ENCODE peak calls at places on chromosomes 13 and 19, in four cellular contexts. One of them, this sample, is unnamed.

GRCh38 chr19:35309481-35310279 is 17.7 kb downstream of the MAG start:
- DNase-seq in GM23248: no peak
- DNase-seq in neural progenitor cell: no peak
- DNase-seq in HCT116: no peak
- DNase-seq in this sample: peak; percentile 10

GRCh38 chr13:112114391-112114790 is 47.4 kb downstream of the SOX1 start:
- DNase-seq in GM23248: no peak
- DNase-seq in HCT116: no peak
- DNase-seq in neural progenitor cell: no peak
- DNase-seq in this sample: no peak

GRCh38 chr19:7515471-7516226 is at the start of gene ZNF358:
- DNase-seq in GM23248: peak; percentile 85
- DNase-seq in neural progenitor cell: peak; percentile 96
- DNase-seq in HCT116: no peak
- DNase-seq in this sample: peak; percentile 67

GRCh38 chr19:40594657-40595077 is 6.5 kb upstream of the LTBP4 start:
- DNase-seq in HCT116: no peak
- DNase-seq in GM23248: peak; percentile 88
- DNase-seq in neural progenitor cell: no peak
- DNase-seq in this sample: peak; percentile 75

GRCh38 chr19:46639356-46640061 is 3.5 kb upstream of the GNG8 start:
- DNase-seq in GM23248: peak; percentile 81
- DNase-seq in neural progenitor cell: peak; percentile 86
- DNase-seq in HCT116: no peak
- DNase-seq in this sample: peak; percentile 65

GRCh38 chr19:45305007-45305406 is 17.7 kb downstream of the CKM start:
- DNase-seq in neural progenitor cell: no peak
- DNase-seq in HCT116: no peak
- DNase-seq in GM23248: no peak
- DNase-seq in this sample: no peak

GRCh38 chr13:84980571-84980970 is 818.6 kb downstream of the SLITRK6 start:
- DNase-seq in HCT116: no peak
- DNase-seq in GM23248: no peak
- DNase-seq in neural progenitor cell: no peak
- DNase-seq in this sample: no peak

GRCh38 chr19:2702170-2703076 is at the start of gene GNG7:
- DNase-seq in neural progenitor cell: peak; percentile 97
- DNase-seq in GM23248: peak; percentile 77
- DNase-seq in HCT116: peak; percentile 68
- DNase-seq in this sample: peak; percentile 79

GRCh38 chr19:850221-850978 is 1.7 kb upstream of the ELANE start:
- DNase-seq in HCT116: no peak
- DNase-seq in GM23248: peak; percentile 91
- DNase-seq in neural progenitor cell: peak; percentile 51
- DNase-seq in this sample: peak; percentile 59

GRCh38 chr13:66974174-66974573 is 256.0 kb downstream of the PCDH9 start:
- DNase-seq in neural progenitor cell: peak; percentile 3
- DNase-seq in GM23248: no peak
- DNase-seq in HCT116: no peak
- DNase-seq in this sample: no peak

GRCh38 chr13:43364210-43365041 is 341.0 kb downstream of the DNAJC15 start:
- DNase-seq in GM23248: peak; percentile 81
- DNase-seq in HCT116: no peak
- DNase-seq in neural progenitor cell: peak; percentile 28
- DNase-seq in this sample: peak; percentile 90

GRCh38 chr19:10918359-10918758 is 10.1 kb downstream of the YIPF2 start:
- DNase-seq in GM23248: no peak
- DNase-seq in HCT116: no peak
- DNase-seq in neural progenitor cell: no peak
- DNase-seq in this sample: no peak

GRCh38 chr19:48329167-48329891 is 4.0 kb downstream of the EMP3 start:
- DNase-seq in neural progenitor cell: no peak
- DNase-seq in GM23248: peak; percentile 84
- DNase-seq in HCT116: no peak
- DNase-seq in this sample: peak; percentile 47

GRCh38 chr13:75704942-75705320 is 68.8 kb downstream of the LMO7 start:
- DNase-seq in HCT116: peak; percentile 84
- DNase-seq in GM23248: no peak
- DNase-seq in neural progenitor cell: no peak
- DNase-seq in this sample: no peak

GRCh38 chr13:113981201-113981605 is 7.3 kb upstream of the C13orf46 start:
- DNase-seq in HCT116: peak; percentile 78
- DNase-seq in GM23248: peak; percentile 21
- DNase-seq in neural progenitor cell: no peak
- DNase-seq in this sample: no peak

GRCh38 chr19:19224852-19225494 is 13.2 kb downstream of the NCAN start:
- DNase-seq in HCT116: peak; percentile 85
- DNase-seq in GM23248: peak; percentile 74
- DNase-seq in neural progenitor cell: peak; percentile 91
- DNase-seq in this sample: no peak

GRCh38 chr19:54339646-54340358 is 840 bp upstream of the LILRA4 start:
- DNase-seq in GM23248: no peak
- DNase-seq in neural progenitor cell: no peak
- DNase-seq in HCT116: no peak
- DNase-seq in this sample: no peak

DNA sequence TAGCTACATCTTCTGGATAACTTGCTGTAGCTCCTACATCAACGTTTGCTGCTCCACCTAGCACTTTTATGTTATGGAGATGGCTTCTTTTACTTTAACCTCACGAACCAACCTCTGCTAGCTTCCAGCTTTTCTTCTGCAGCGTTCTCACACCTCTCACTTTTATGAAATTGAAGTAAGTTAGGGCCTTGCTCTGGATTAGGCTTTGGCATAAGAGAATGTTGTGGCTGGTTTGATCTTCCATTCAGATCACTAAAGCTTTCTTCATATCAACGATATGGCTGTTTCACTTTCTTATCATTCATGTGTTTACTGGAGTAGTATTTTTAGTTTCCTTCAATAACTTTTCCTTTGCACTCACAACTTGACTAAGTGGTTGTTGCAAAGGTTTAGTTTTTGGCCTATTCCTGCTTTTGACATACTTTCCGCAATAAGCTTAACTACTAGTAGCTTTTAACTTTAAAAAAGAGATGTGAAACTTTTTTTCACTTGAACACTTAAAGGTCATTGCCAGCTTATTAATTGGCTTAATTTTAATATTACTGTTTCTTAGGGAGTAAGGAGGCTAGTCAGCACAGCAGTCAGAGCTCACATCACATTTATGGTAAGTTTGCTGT is 60.0 kb upstream of the SPRY2 start:
- DNase-seq in HCT116: no peak
- DNase-seq in neural progenitor cell: no peak
- DNase-seq in GM23248: no peak
- DNase-seq in this sample: no peak
- H3K9me3 ChIP-seq in HCT116: no peaks in the 10 kb centered on the region
- H3K9me3 ChIP-seq in neural progenitor cell: no peaks in the 10 kb centered on the region
- H3K9me3 ChIP-seq in GM23248: no peaks in the 10 kb centered on the region
- H3K9me3 ChIP-seq in this sample: no peaks in the 10 kb centered on the region

DNA sequence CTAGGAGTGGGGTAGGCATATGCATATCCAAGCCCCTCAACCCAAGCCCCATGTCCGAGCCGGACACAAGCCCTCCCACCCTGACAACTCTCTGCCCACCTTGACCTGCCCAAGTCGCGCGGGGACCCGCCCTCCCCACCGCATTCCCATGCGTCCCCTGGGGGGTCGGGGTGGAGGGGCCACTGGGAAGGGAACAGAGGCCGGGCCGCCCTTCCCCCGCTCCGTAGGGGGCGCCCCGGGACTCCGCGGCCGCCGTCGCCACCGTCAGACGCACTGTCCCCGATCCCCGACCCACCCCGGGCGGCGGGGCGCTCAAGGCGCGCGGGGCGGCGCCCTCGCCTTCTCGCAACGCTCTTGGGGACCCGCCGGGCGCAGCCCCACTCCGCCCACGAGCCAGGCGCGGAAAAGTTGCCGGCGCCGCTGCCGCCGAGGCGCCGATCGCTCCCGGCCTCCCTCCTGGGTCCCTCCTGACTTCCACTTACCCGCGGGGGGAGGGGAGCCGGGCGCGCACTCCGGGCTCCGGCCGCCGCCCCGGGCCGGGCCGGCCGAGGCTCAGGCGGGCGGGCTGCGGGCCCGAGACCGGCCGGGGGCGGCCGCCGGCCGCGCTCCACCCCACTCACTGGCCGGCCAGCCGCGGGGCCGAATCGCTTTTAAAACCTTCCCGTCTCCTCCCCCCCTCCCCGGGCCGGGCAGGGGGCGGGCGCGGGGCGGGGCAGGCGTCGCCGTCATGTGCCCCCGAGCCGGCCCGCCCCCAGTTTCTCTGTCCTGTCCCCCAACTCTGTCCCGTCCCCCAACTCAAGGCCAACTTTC is 34.4 kb upstream of the NANOS3 start:
- DNase-seq in GM23248: peak; percentile 86
- DNase-seq in neural progenitor cell: peak; percentile 63
- DNase-seq in HCT116: no peak
- DNase-seq in this sample: peak; percentile 66
- H3K79me2 ChIP-seq in GM23248: peaks cover 56% of the 10 kb centered on the region
- H3K79me2 ChIP-seq in neural progenitor cell: no peaks in the 10 kb centered on the region
- H3K79me2 ChIP-seq in HCT116: peaks cover 55% of the 10 kb centered on the region
- H3K79me2 ChIP-seq in this sample: peaks cover 52% of the 10 kb centered on the region

DNA sequence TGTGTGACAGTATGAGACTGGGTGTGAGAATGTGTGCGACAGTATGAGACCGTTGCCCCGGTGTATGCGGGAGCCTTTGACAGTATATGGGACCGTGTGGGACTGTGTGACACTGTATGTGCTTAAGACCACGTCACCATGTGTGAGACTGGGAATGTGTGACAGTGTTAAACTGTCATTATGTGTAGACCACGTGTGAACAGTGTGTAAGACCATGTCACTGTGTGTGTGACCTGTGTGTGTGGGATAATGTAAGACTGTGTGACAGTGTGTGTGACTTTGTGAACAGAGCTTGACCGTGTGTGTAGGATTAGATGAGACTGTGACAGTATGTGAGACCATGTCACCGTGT is 549 bp downstream of the ZNF583 start:
- DNase-seq in GM23248: peak; percentile 23
- DNase-seq in HCT116: no peak
- DNase-seq in neural progenitor cell: no peak
- DNase-seq in this sample: no peak
- H3K9me3 ChIP-seq in GM23248: no peaks in the 10 kb centered on the region
- H3K9me3 ChIP-seq in HCT116: peaks cover 12% of the 10 kb centered on the region
- H3K9me3 ChIP-seq in neural progenitor cell: no peaks in the 10 kb centered on the region
- H3K9me3 ChIP-seq in this sample: peaks cover 2% of the 10 kb centered on the region

GRCh38 chr13:77002590-77003190 is 10.8 kb downstream of the CLN5 start:
- DNase-seq in GM23248: peak; percentile 66
- DNase-seq in HCT116: peak; percentile 12
- DNase-seq in neural progenitor cell: peak; percentile 40
- DNase-seq in this sample: peak; percentile 24

GRCh38 chr13:77001540-77001939 is 9.7 kb downstream of the CLN5 start:
- DNase-seq in HCT116: no peak
- DNase-seq in GM23248: no peak
- DNase-seq in neural progenitor cell: no peak
- DNase-seq in this sample: no peak

GRCh38 chr13:77001963-77002587 is 10.2 kb downstream of the CLN5 start:
- DNase-seq in GM23248: no peak
- DNase-seq in neural progenitor cell: no peak
- DNase-seq in HCT116: no peak
- DNase-seq in this sample: no peak

DNA sequence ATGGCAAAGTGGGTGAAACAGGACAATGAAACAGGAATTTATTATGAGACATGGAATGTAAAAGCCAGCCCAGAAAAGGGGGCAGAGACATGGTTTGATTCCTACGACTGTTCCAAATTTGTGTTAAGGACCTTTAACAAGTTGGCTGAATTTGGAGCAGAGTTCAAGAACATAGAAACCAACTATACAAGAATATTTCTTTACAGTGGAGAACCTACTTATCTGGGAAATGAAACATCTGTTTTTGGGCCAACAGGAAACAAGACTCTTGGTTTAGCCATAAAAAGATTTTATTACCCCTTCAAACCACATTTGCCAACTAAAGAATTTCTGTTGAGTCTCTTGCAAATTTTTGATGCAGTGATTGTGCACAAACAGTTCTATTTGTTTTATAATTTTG is 8.6 kb downstream of the CLN5 start:
- DNase-seq in neural progenitor cell: no peak
- DNase-seq in GM23248: peak; percentile 25
- DNase-seq in HCT116: no peak
- DNase-seq in this sample: peak; percentile 51
- H3K79me2 ChIP-seq in neural progenitor cell: peaks cover 5% of the 10 kb centered on the region
- H3K79me2 ChIP-seq in GM23248: peaks cover 56% of the 10 kb centered on the region
- H3K79me2 ChIP-seq in HCT116: peaks cover 14% of the 10 kb centered on the region
- H3K79me2 ChIP-seq in this sample: no peaks in the 10 kb centered on the region

GRCh38 chr19:33609353-33609752 is 12.4 kb upstream of the CHST8 start:
- DNase-seq in HCT116: no peak
- DNase-seq in neural progenitor cell: no peak
- DNase-seq in GM23248: no peak
- DNase-seq in this sample: no peak

GRCh38 chr19:33603377-33603776 is 18.4 kb upstream of the CHST8 start:
- DNase-seq in neural progenitor cell: no peak
- DNase-seq in GM23248: no peak
- DNase-seq in HCT116: no peak
- DNase-seq in this sample: no peak

GRCh38 chr19:33601583-33601982 is 20.2 kb upstream of the CHST8 start:
- DNase-seq in HCT116: no peak
- DNase-seq in GM23248: no peak
- DNase-seq in neural progenitor cell: no peak
- DNase-seq in this sample: no peak

GRCh38 chr19:33606556-33606955 is 15.2 kb upstream of the CHST8 start:
- DNase-seq in HCT116: no peak
- DNase-seq in neural progenitor cell: no peak
- DNase-seq in GM23248: no peak
- DNase-seq in this sample: no peak

GRCh38 chr19:33604651-33605050 is 17.1 kb upstream of the CHST8 start:
- DNase-seq in HCT116: no peak
- DNase-seq in neural progenitor cell: no peak
- DNase-seq in GM23248: no peak
- DNase-seq in this sample: no peak
- H3K9me3 ChIP-seq in HCT116: peaks cover 18% of the 10 kb centered on the region
- H3K9me3 ChIP-seq in neural progenitor cell: peaks cover 12% of the 10 kb centered on the region
- H3K9me3 ChIP-seq in GM23248: no peaks in the 10 kb centered on the region
- H3K9me3 ChIP-seq in this sample: no peaks in the 10 kb centered on the region

GRCh38 chr19:51075998-51076397 is 6.7 kb downstream of the KLK14 start:
- DNase-seq in GM23248: no peak
- DNase-seq in neural progenitor cell: no peak
- DNase-seq in HCT116: no peak
- DNase-seq in this sample: no peak
- H3K79me2 ChIP-seq in GM23248: no peaks in the 10 kb centered on the region
- H3K79me2 ChIP-seq in neural progenitor cell: no peaks in the 10 kb centered on the region
- H3K79me2 ChIP-seq in HCT116: no peaks in the 10 kb centered on the region
- H3K79me2 ChIP-seq in this sample: no peaks in the 10 kb centered on the region

GRCh38 chr19:33982706-33983105 is 186.0 kb downstream of the KCTD15 start:
- DNase-seq in neural progenitor cell: no peak
- DNase-seq in GM23248: no peak
- DNase-seq in HCT116: no peak
- DNase-seq in this sample: no peak

DNA sequence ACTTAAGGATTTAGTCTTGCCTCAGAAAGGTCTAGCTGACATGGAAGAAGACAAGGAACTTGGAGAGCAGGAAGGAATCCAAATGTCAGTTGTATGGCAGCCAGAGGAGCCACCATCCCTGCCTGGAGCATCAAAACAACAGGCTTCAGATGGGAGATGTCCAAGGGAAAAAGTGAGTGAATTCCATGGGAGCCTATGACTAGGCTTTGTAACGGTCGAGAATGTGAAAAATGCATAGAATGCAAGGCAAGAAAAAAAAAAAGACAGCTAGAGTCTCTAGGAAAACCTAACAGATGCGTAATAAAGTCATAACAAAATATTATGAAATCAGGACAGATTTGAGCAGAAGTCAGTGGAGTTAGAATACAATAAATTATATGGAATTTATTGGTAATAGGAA is 183.7 kb upstream of the LSM14A start:
- DNase-seq in GM23248: peak; percentile 32
- DNase-seq in neural progenitor cell: peak; percentile 2
- DNase-seq in HCT116: no peak
- DNase-seq in this sample: no peak
- H3K9me3 ChIP-seq in GM23248: no peaks in the 10 kb centered on the region
- H3K9me3 ChIP-seq in neural progenitor cell: no peaks in the 10 kb centered on the region
- H3K9me3 ChIP-seq in HCT116: peaks cover 4% of the 10 kb centered on the region
- H3K9me3 ChIP-seq in this sample: no peaks in the 10 kb centered on the region

GRCh38 chr19:12794936-12795335 is 3.6 kb downstream of the JUNB start:
- DNase-seq in HCT116: no peak
- DNase-seq in neural progenitor cell: no peak
- DNase-seq in GM23248: no peak
- DNase-seq in this sample: no peak
- H3K79me2 ChIP-seq in HCT116: peaks cover 26% of the 10 kb centered on the region
- H3K79me2 ChIP-seq in neural progenitor cell: peaks cover 8% of the 10 kb centered on the region
- H3K79me2 ChIP-seq in GM23248: peaks cover 19% of the 10 kb centered on the region
- H3K79me2 ChIP-seq in this sample: peaks cover 20% of the 10 kb centered on the region